ENCODE peak calls at places on chromosomes 1 and 21, in ten cellular contexts. K is CD8-positive, alpha-beta memory T cell; W is suprapubic skin; A is colonic mucosa; L is Caco-2; P is effector memory CD4-positive, alpha-beta T cell; G is psoas muscle; H is testis; X is tibial artery; S is adrenal gland. I is an unnamed sample. For H3K4me1 and H3K9me3, the result is how much of the 10 kb centered on the place peaks cover.

GRCh38 chr1:53068314-53069084 is 6.5 kb downstream of the PODN start:
- DNase-seq in K (no peak), W (peak), A (no peak), L (no peak), P (no peak), G (peak), H (no peak), X (peak), S (no peak), I (no peak)

GRCh38 chr1:228546541-228547463 is 59.6 kb downstream of the RNF187 start:
- DNase-seq in K (no peak), W (peak), A (no peak), L (peak), P (no peak), G (no peak), H (no peak), X (no peak), S (no peak), I (no peak)

GRCh38 chr1:157404063-157404501 is 148.2 kb downstream of the FCRL5 start:
- DNase-seq in K (no peak), W (no peak), A (no peak), L (no peak), P (no peak), G (no peak), H (no peak), X (no peak), S (no peak), I (no peak)

GRCh38 chr1:25565188-25565591 is 21.8 kb downstream of the LDLRAP1 start:
- DNase-seq in K (peak), W (no peak), A (no peak), L (no peak), P (no peak), G (no peak), H (no peak), X (no peak), S (no peak), I (peak)

GRCh38 chr1:240126821-240127220 is 35.1 kb downstream of the FMN2 start:
- DNase-seq in K (no peak), W (no peak), A (no peak), L (no peak), P (no peak), G (no peak), H (no peak), X (no peak), S (no peak), I (no peak)

GRCh38 chr1:157114183-157115121 is 14.8 kb upstream of the ETV3L start:
- DNase-seq in K (no peak), W (peak), A (no peak), L (peak), P (no peak), G (no peak), H (no peak), X (no peak), S (no peak), I (no peak)

GRCh38 chr1:53140451-53140850 is 2.0 kb downstream of the SLC1A7 start:
- DNase-seq in K (no peak), W (no peak), A (no peak), L (no peak), P (no peak), G (no peak), H (no peak), X (no peak), S (no peak), I (no peak)

GRCh38 chr1:84940481-84940880 is 47.5 kb upstream of the LPAR3 start:
- DNase-seq in K (no peak), W (no peak), A (no peak), L (no peak), P (no peak), G (no peak), H (no peak), X (no peak), S (no peak), I (no peak)

GRCh38 chr1:32733573-32734321 is 31.2 kb upstream of the SYNC start:
- DNase-seq in K (no peak), W (no peak), A (no peak), L (no peak), P (no peak), G (peak), H (no peak), X (no peak), S (no peak), I (no peak)

GRCh38 chr1:229058716-229059115 is 212.2 kb upstream of the RAB4A start:
- DNase-seq in K (no peak), W (no peak), A (no peak), L (no peak), P (no peak), G (no peak), H (peak), X (peak), S (no peak), I (no peak)

GRCh38 chr1:198563578-198563977 is 23.1 kb upstream of the ATP6V1G3 start:
- DNase-seq in K (no peak), W (no peak), A (no peak), L (no peak), P (no peak), G (no peak), H (no peak), X (no peak), S (no peak), I (no peak)

GRCh38 chr1:8218351-8219092 is 99.4 kb upstream of the SLC45A1 start:
- DNase-seq in K (no peak), W (no peak), A (no peak), L (no peak), P (no peak), G (no peak), H (no peak), X (peak), S (no peak), I (no peak)

DNA sequence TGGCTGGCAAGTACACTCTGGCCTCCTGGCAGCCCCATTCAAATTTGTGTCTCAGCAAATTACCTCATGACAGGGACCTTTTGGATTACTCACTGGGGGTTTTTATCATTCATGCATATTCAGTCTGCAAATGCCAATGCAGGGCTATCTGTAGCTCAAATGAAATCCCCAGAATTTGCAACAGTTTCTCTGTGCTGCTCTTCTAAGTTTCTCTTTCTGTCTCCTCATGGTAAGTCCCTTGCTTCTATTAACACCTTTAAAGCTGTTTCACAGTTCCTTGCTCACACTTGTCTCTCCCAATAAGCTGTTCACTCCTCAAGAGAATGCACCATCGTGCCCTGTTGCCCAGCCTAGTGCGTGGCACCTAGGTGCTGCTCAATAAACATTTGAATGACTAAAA is 3.3 kb upstream of the FAM78B start:
- DNase-seq in K (no peak), W (no peak), A (no peak), L (no peak), P (no peak), G (no peak), H (peak), X (no peak), S (no peak), I (no peak)
- H3K4me1 ChIP-seq in K (under half), W (under half), A (under half), L (under half), P (under half), G (under half), H (under half), X (under half), S (under half), I (under half)

DNA sequence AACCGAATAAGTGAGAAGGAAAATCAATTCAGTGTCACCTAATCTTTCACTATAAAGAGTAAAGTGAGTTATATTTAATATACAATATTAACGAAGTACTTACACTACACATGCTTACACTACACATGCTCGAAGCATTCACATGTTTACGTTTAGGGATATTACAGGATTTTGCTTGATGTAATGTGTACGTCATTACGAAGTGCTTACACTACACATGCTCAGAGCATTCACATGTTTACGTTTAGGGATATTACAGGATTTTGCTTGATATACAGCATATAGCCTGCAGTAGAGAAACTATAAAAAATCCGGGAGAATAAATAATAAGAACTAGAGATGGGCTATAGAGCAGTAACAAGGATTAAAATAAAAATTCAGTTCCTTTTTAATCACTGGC is 538.8 kb upstream of the CXADR start:
- DNase-seq in K (no peak), W (no peak), A (no peak), L (no peak), P (no peak), G (no peak), H (no peak), X (no peak), S (no peak), I (no peak)
- H3K4me3 ChIP-seq in K (no peak), W (no peak), A (no peak), L (no peak), P (no peak), G (no peak), H (no peak), X (no peak), S (no peak), I (no peak)

GRCh38 chr1:181318022-181318857 is 165.1 kb upstream of the CACNA1E start:
- DNase-seq in K (no peak), W (no peak), A (no peak), L (no peak), P (no peak), G (no peak), H (no peak), X (no peak), S (no peak), I (no peak)
- H3K9me3 ChIP-seq in K (under half), W (under half), A (under half), L (under half), P (under half), G (under half), H (under half), X (under half), S (under half), I (under half)

DNA sequence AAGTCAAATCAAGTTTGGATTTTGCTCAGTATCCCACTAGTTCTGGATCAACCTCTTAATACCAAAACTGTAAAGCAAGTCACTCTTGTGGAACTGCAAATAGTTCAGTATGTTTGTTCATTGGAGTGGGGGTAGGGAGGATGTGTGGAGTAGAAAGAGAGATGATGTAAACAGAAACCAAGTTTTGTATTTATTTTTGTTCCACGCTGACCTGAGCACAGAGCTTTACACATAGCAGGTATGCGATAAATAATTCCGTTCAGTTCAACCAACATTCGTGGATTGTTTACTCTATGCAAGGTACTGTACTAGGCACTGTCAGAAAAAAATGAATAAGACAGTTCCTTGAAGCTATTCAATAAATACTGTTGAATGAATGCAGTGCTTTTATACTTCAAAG is 4.5 kb upstream of the ZNF644 start:
- DNase-seq in K (no peak), W (no peak), A (no peak), L (no peak), P (no peak), G (no peak), H (no peak), X (no peak), S (no peak), I (no peak)
- H3K4me1 ChIP-seq in K (under half), W (under half), A (under half), L (under half), P (under half), G (under half), H (under half), X (under half), S (under half), I (under half)

GRCh38 chr1:167432780-167433179 is 85.5 kb downstream of the CD247 start:
- DNase-seq in K (no peak), W (no peak), A (no peak), L (no peak), P (no peak), G (no peak), H (no peak), X (no peak), S (no peak), I (no peak)

GRCh38 chr1:167431909-167432650 is 86.2 kb downstream of the CD247 start:
- DNase-seq in K (no peak), W (no peak), A (no peak), L (no peak), P (no peak), G (no peak), H (no peak), X (no peak), S (no peak), I (no peak)

GRCh38 chr1:167430849-167431242 is 87.5 kb downstream of the CD247 start:
- DNase-seq in K (no peak), W (no peak), A (no peak), L (no peak), P (no peak), G (no peak), H (no peak), X (no peak), S (no peak), I (no peak)

GRCh38 chr1:167430134-167430848 is 88.0 kb downstream of the CD247 start:
- DNase-seq in K (no peak), W (no peak), A (no peak), L (no peak), P (no peak), G (no peak), H (no peak), X (no peak), S (no peak), I (no peak)

GRCh38 chr1:167431261-167431908 is 86.9 kb downstream of the CD247 start:
- DNase-seq in K (no peak), W (no peak), A (no peak), L (no peak), P (no peak), G (no peak), H (no peak), X (no peak), S (no peak), I (no peak)
- H3K4me3 ChIP-seq in K (no peak), W (no peak), A (no peak), L (no peak), P (no peak), G (no peak), H (no peak), X (no peak), S (no peak), I (no peak)

DNA sequence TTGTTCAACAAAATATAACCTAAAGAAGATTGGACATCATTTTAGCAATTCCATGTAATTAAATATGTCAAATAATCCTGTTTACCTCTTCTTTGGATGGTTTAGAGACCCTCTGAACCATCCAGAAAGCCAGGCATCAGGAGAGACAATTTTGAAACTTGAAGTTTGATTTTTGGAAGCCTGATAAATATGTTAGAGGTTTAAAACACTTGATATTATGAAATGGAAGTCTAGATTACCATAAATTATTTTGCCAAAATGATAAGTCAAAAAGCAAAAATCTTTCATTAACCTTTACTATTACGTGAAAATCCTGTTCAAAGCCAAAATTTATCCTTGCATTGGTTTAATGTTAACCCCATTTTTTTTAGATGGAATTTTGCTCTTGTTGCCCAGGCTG is 43.5 kb downstream of the CCDC30 start:
- DNase-seq in K (no peak), W (no peak), A (no peak), L (no peak), P (no peak), G (no peak), H (no peak), X (no peak), S (no peak), I (no peak)
- H3K9me3 ChIP-seq in K (under half), W (under half), A (under half), L (under half), P (under half), G (under half), H (under half), X (under half), S (under half), I (under half)

DNA sequence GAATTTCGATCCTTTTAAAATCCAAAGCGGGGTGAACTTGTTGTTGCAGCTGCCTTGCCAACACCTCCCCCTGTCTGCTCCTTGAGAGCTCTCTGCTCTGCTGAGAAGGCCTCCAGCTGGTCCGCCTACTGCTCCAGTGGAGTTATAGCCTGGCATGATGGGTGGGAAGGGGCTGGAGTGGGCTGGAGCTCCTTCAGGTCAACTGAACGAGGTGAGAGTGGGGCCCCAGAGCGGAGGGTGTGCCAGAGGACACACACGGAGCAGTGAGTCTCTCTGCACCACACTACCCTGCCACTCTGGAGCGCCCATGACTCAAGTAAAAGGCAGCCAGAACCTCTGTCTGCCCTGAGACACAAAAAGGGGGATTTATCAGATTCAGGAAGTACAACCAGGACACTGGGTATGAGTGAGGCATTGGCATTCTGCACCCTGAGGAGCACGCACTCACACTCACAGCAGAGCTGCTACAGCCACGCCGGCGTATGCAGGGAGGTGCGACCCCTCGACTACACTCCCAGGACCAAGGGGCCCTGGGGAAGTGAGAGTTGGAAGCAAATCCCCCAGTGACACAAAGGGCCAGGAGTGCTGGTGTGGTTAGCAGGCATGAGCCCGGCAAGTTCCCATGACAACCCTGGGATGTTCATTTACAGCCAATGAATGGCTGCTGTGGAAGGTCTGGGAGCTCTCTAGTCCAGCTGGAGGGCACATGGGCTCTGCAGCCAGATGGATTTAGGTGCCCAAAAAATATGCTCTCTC is 28.0 kb upstream of the EVA1B start:
- DNase-seq in K (no peak), W (no peak), A (no peak), L (no peak), P (no peak), G (no peak), H (no peak), X (no peak), S (no peak), I (no peak)
- H3K4me1 ChIP-seq in K (under half), W (under half), A (under half), L (under half), P (under half), G (under half), H (under half), X (under half), S (under half), I (under half)

GRCh38 chr1:185260611-185261010 is 56.4 kb downstream of the IVNS1ABP start:
- DNase-seq in K (no peak), W (no peak), A (no peak), L (no peak), P (no peak), G (no peak), H (no peak), X (no peak), S (no peak), I (no peak)
- H3K4me3 ChIP-seq in K (no peak), W (no peak), A (no peak), L (no peak), P (no peak), G (no peak), H (no peak), X (no peak), S (no peak), I (no peak)

GRCh38 chr21:46111193-46111571 is 13.3 kb downstream of the COL6A2 start:
- DNase-seq in K (no peak), W (no peak), A (no peak), L (no peak), P (no peak), G (peak), H (no peak), X (no peak), S (no peak), I (no peak)

GRCh38 chr21:46110499-46111192 is 12.7 kb downstream of the COL6A2 start:
- DNase-seq in K (no peak), W (peak), A (peak), L (peak), P (no peak), G (peak), H (peak), X (peak), S (peak), I (no peak)

GRCh38 chr21:46108827-46109226 is 10.9 kb downstream of the COL6A2 start:
- DNase-seq in K (no peak), W (no peak), A (no peak), L (no peak), P (no peak), G (no peak), H (no peak), X (no peak), S (no peak), I (no peak)

GRCh38 chr21:46111857-46112730 is 14.2 kb downstream of the COL6A2 start:
- DNase-seq in K (no peak), W (peak), A (no peak), L (peak), P (no peak), G (peak), H (peak), X (peak), S (peak), I (no peak)

DNA sequence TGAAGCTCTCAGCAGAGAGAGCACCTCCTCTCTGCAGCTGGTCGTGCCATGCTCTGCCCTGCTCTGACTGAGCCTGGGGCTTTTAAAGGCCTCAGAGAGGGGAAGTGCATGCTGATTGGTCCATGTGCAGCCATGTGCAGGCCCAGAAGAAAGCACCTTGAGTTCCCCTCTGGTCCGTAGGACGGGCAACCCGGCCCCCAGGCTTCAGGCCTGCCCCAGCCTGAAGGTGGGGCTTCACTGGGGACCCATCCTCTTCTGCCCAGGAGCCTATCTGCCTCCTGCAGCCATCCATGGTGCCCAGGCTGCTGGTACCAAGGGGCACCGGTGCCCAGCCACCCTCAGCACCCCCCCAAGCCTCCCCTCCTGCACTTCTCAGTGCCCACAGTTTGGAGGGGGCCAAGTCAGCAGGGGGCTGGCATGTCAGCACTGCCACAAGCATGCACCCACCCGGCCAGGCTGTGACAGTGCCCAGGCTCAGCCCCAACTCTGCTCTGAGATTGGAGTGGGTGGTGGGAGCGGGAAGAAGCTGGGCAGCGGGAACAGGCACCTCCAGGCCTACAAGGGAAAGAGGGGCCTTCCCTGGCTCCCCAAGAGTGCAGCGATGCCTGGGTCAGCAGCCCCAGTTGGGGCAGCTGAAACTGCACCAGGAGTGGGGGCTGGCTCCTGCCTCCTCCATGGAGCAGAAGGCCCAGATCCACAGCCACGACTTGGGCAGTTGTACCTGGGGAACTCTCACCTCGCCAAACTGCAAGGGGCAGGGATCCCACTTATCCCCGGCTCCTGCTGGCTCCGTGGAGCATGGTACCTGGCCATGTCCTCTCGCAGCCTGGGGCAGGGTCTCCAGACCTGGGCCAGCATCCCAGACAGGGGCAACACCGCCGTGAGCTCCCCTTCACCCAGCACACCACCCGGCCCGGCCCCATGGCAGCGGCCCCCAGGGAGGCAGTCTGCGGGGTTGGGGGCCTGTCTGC is 11.6 kb downstream of the COL6A2 start:
- DNase-seq in K (no peak), W (peak), A (peak), L (no peak), P (no peak), G (peak), H (no peak), X (no peak), S (no peak), I (no peak)
- H3K9me3 ChIP-seq in K (under half), W (under half), A (under half), L (under half), P (under half), G (under half), H (under half), X (under half), S (under half), I (under half)

I was measured in CD4-positive, alpha-beta memory T cell.